ENCODE peak calls at places on chromosomes 11 and 22, in four cellular contexts. L is PC-3, O is SK-N-SH, P is HCT116. B is an unnamed sample. For H3K9me2, the result is how much of the 10 kb centered on the place peaks cover.

GRCh38 chr22:32378703-32379272 is 21.1 kb downstream of the RFPL3 start:
- DNase-seq in L (peak), O (peak), P (peak), B (peak)

GRCh38 chr11:2204361-2205213 is 33.0 kb upstream of the TH start:
- DNase-seq in L (no peak), O (peak), P (no peak), B (no peak)

GRCh38 chr11:25939691-25940090 is 392.2 kb upstream of the ANO3 start:
- DNase-seq in L (no peak), O (no peak), P (no peak), B (no peak)

GRCh38 chr11:8333431-8334401 is 70.0 kb upstream of the LMO1 start:
- DNase-seq in L (peak), O (no peak), P (no peak), B (peak)

GRCh38 chr22:49577168-49578060 is 250.3 kb downstream of the BRD1 start:
- DNase-seq in L (no peak), O (peak), P (no peak), B (no peak)

GRCh38 chr22:17970205-17970708 is 54.1 kb downstream of the MICAL3 start:
- DNase-seq in L (no peak), O (no peak), P (no peak), B (no peak)

GRCh38 chr11:44727373-44728084 is 767 bp downstream of the TSPAN18 start:
- DNase-seq in L (peak), O (peak), P (peak), B (peak)

GRCh38 chr11:73465019-73465675 is 88.9 kb downstream of the RELT start:
- DNase-seq in L (no peak), O (peak), P (no peak), B (peak)

GRCh38 chr22:36053242-36054147 is 24.9 kb upstream of the RBFOX2 start:
- DNase-seq in L (no peak), O (no peak), P (no peak), B (no peak)

GRCh38 chr22:36056980-36057379 is 28.4 kb upstream of the RBFOX2 start:
- DNase-seq in L (peak), O (no peak), P (no peak), B (peak)

GRCh38 chr22:36052505-36052941 is 23.9 kb upstream of the RBFOX2 start:
- DNase-seq in L (peak), O (no peak), P (peak), B (peak)

DNA sequence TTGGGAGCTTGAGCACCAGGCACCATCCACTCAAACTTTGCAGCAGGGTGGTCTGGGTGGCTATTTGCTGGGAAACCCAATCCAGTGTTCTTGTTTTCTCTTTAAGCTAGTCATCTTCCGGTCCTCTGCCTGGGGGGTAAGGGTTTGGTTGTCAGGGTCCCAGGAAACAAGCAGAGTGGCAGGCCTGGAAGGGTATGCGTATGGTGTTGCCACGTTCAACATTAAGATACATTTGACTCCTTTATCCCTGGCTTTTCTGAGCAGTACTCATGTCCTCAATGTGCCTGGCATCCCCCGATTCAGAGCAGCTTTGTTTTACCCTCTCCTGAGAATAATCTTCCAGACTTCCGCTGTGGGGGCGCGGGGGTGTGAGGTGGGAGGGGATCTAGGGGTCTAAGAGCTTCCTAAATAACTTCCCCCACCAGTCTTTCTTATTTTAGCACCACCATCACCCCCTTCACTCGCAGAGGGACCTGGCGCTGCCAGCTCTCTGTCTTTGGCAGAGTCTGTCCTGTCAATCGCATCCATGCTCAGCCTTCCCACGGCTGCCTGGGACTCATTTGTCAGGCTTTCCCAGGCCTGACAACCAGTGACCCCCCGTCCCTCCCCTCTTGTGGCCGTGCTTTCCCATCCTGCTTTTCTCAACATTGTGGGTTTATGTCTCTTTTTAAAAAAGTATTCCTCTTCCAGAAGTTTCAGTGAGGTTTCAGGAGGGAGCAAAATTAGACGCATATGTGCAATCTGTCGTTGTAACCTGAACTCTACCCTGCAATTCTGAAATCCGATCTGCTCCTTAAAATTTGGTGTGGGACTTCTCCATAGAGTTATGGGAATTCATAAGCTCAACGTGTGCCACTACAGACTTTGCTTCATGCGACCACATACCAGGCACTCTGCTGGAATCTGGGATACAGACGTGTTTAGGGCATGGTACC is 27.0 kb upstream of the RBFOX2 start:
- DNase-seq in L (no peak), O (no peak), P (no peak), B (no peak)
- H3K9me2 ChIP-seq in L (under half), O (under half), P (under half), B (under half)

GRCh38 chr22:24894998-24895397 is 51.5 kb downstream of the LHFPL7 start:
- DNase-seq in L (peak), O (peak), P (peak), B (peak)
- H3K9ac ChIP-seq in L (peak), O (no peak), P (peak), B (no peak)

GRCh38 chr11:15942936-15943335 is 413.4 kb downstream of the SOX6 start:
- DNase-seq in L (no peak), O (no peak), P (no peak), B (no peak)

GRCh38 chr11:15938983-15939382 is 417.4 kb downstream of the SOX6 start:
- DNase-seq in L (no peak), O (no peak), P (no peak), B (no peak)

GRCh38 chr11:15942126-15942525 is 414.2 kb downstream of the SOX6 start:
- DNase-seq in L (no peak), O (no peak), P (no peak), B (no peak)

GRCh38 chr11:15940462-15941205 is 415.7 kb downstream of the SOX6 start:
- DNase-seq in L (no peak), O (no peak), P (no peak), B (no peak)

GRCh38 chr11:15941206-15941770 is 415.1 kb downstream of the SOX6 start:
- DNase-seq in L (no peak), O (peak), P (no peak), B (peak)
- H2AFZ ChIP-seq in L (no peak), O (no peak), P (no peak), B (peak)

DNA sequence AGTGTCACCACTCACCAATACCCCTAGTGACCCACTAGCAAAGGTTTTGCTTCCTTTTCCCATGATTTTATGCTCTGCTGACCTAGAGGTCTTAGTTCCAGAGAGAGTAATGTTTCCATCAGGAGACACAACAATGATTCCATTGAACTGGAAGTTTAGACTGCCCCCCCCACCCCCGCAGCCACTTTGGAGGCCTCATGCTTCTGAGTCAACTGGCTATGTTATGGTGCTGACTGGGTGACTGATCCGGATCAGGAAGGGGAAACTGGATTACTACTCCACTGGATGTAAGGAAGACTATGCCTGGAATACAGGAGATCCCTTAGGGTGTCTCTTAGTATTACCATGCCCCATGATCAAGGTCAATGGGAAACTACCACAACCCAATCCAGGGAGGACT is 633.6 kb downstream of the OPCML start:
- DNase-seq in L (no peak), O (no peak), P (no peak), B (no peak)
- H3K9me2 ChIP-seq in L (under half), O (under half), P (under half), B (under half)

DNA sequence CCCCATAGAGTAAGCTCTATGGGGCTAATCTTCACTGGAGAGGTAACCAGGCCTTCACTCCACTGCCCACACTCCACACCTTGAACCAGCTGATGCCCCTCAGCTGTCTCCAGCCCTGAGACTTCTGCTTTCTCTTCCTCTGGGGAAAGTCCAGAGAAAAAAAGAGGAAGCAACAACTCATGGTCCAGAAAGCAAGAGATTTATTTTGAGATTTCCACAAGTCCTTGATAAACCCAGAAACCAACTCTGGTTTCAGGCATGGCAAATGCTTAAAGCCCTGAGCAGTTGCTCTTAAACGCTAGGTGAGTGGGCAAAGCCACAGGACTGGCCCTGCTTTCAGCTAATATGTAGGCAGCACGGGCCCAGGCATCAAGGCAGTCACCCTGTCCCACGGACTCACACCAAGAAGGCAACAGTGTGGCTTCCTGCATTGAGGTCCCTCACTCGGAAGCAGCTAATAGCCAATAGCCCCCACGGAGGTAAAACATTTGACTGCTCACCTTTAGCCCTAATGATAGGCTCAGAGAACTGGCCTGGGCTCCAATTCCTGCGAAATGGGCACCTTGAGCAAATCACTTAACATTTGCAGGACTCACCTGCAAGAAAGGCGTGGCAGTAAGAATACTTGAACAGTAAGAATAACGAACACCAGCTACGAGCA is 4.3 kb downstream of the CYB561A3 start:
- DNase-seq in L (no peak), O (no peak), P (no peak), B (no peak)
- H3K9ac ChIP-seq in L (no peak), O (no peak), P (no peak), B (no peak)

DNA sequence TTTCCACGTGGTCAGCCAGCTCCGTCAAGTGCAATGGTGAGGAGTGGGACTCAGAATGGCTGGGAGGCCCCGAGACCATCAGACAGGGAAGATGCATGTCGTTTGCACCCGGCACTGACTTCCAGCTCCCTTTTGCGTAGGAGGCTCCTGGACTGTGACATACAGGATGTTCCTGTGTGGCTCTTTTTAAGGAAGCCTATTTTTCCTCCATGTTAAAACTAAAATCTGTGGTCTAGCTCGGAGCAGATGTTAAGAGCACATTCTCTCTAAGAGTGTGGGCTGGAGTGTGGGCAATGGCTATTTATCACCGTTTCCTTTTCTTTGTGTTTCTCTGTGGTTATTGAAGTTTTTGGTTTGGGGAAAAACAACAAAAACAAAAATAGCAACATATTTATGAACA is 40.9 kb upstream of the AMPD3 start:
- DNase-seq in L (no peak), O (no peak), P (no peak), B (no peak)
- H2AFZ ChIP-seq in L (no peak), O (no peak), P (no peak), B (peak)

GRCh38 chr11:116078101-116078561 is 573.9 kb upstream of the CADM1 start:
- DNase-seq in L (no peak), O (peak), P (no peak), B (no peak)
- H3K9me2 ChIP-seq in L (under half), O (under half), P (under half), B (under half)

DNA sequence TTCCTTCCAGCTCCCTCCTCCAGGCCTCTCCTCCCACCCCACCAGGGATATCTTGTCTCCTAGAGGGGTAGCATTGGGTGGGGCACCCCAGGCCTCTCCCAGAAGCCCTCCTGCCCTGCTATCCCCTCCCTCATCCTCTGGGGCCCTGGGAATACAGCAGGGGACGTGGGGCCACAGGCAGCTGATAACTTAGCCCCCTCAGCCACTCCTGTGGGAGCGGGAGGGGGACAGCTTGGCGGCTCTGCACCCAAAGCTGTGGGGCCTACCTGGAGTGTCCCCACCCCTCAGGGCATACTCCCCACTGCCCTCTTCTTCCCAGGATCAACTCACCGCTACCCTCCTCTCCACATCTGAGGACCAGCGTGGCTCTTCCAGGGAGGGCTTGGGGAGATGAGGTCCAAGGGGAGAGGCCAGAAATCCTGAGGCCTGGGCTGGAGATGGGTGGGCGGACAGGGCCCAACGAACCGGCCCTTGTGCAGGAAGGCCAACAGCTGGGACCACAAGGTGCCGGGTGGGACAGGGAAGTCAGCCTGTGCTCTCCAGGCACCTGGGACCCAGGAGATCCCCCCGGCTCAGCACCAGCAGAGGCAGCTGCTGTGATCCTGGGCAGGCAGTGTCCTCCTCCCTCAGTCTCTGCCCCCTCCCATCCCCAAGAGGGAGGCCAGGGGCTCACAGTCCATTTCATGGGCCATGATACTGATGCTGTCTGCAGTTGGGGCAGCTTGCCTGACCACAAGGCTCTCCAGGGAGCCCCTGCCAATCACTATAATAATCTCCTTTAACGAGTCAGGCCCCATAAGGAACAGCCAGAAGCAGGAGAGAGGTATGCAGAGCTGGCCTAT is 23.2 kb downstream of the NEAT1 start:
- DNase-seq in L (peak), O (no peak), P (no peak), B (peak)
- H3K9ac ChIP-seq in L (no peak), O (no peak), P (no peak), B (peak)

GRCh38 chr11:120149246-120149645 is 11.3 kb upstream of the TRIM29 start:
- DNase-seq in L (no peak), O (no peak), P (no peak), B (no peak)
- H2AFZ ChIP-seq in L (no peak), O (no peak), P (no peak), B (no peak)

GRCh38 chr11:132895340-132895739 is 637.0 kb downstream of the OPCML start:
- DNase-seq in L (no peak), O (no peak), P (no peak), B (peak)

GRCh38 chr11:132894598-132894997 is 637.7 kb downstream of the OPCML start:
- DNase-seq in L (no peak), O (no peak), P (no peak), B (no peak)

GRCh38 chr11:132901638-132902610 is 630.4 kb downstream of the OPCML start:
- DNase-seq in L (no peak), O (no peak), P (no peak), B (peak)

DNA sequence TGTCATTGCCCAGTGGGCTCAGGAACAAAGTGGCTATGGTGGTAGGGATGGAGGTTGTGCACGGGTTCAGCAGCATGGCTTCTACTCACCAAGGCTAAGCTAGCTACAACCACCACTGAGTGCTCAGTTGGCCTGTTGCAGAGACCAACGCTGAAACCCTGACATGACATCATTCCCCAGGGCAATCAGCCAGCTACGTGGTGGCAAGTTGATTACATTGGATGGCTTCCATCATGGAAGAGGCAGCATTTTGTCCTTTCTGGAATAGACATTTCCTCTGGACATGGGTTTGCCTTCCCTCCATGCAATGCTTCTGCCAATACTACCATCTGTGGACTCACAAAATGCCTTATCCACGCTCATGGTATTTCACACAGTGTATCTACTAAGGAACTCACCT is 634.3 kb downstream of the OPCML start:
- DNase-seq in L (no peak), O (no peak), P (no peak), B (no peak)
- H3K9me2 ChIP-seq in L (under half), O (under half), P (under half), B (under half)

B was measured in GM23248.